ENCODE peak calls at places on chromosomes 1 and 21, in seven cellular contexts. C, Y, K, U, T, M and O are unnamed samples.

GRCh38 chr1:56578963-56579875 is at the start of gene PLPP3:
- DNase-seq in C (peak), Y (peak), K (no peak), U (no peak), T (no peak), M (peak), O (peak)

GRCh38 chr21:45494851-45495680 is 47.2 kb downstream of the SLC19A1 start:
- DNase-seq in C (no peak), Y (no peak), K (no peak), U (no peak), T (no peak), M (no peak), O (no peak)

GRCh38 chr1:197465528-197466205 is 197.6 kb downstream of the CRB1 start:
- DNase-seq in C (no peak), Y (no peak), K (no peak), U (no peak), T (peak), M (no peak), O (no peak)

GRCh38 chr1:31531177-31532000 is 44.9 kb upstream of the TINAGL1 start:
- DNase-seq in C (no peak), Y (no peak), K (no peak), U (no peak), T (peak), M (no peak), O (no peak)

GRCh38 chr21:43667191-43667904 is 8.0 kb downstream of the RRP1B start:
- DNase-seq in C (no peak), Y (no peak), K (no peak), U (no peak), T (no peak), M (no peak), O (no peak)

GRCh38 chr1:47656719-47657685 is 219.2 kb downstream of the FOXD2 start:
- DNase-seq in C (no peak), Y (no peak), K (no peak), U (no peak), T (peak), M (no peak), O (no peak)

GRCh38 chr1:234881893-234882771 is 246.5 kb downstream of the TOMM20 start:
- DNase-seq in C (no peak), Y (no peak), K (no peak), U (no peak), T (no peak), M (no peak), O (no peak)

GRCh38 chr1:153682730-153683129 is 4.2 kb downstream of the NPR1 start:
- DNase-seq in C (no peak), Y (no peak), K (no peak), U (no peak), T (no peak), M (no peak), O (no peak)

GRCh38 chr1:100443739-100444571 is 91.6 kb downstream of the CDC14A start:
- DNase-seq in C (no peak), Y (no peak), K (no peak), U (no peak), T (no peak), M (no peak), O (no peak)

GRCh38 chr1:158932171-158932570 is 819 bp downstream of the PYHIN1 start:
- DNase-seq in C (no peak), Y (no peak), K (no peak), U (no peak), T (no peak), M (no peak), O (no peak)

GRCh38 chr21:15788847-15789548 is 59.2 kb downstream of the USP25 start:
- DNase-seq in C (no peak), Y (no peak), K (no peak), U (no peak), T (no peak), M (no peak), O (no peak)

GRCh38 chr1:21292503-21292990 is 2.3 kb upstream of the ECE1 start:
- DNase-seq in C (no peak), Y (no peak), K (no peak), U (no peak), T (no peak), M (no peak), O (no peak)

GRCh38 chr1:180953791-180954721 is 41.4 kb downstream of the KIAA1614 start:
- DNase-seq in C (peak), Y (peak), K (no peak), U (peak), T (peak), M (peak), O (peak)

GRCh38 chr21:44761011-44761729 is 40.5 kb downstream of the UBE2G2 start:
- DNase-seq in C (peak), Y (no peak), K (peak), U (no peak), T (no peak), M (peak), O (peak)

GRCh38 chr21:36784942-36785341 is 86.0 kb downstream of the SIM2 start:
- DNase-seq in C (no peak), Y (no peak), K (no peak), U (no peak), T (no peak), M (peak), O (no peak)

GRCh38 chr1:44949286-44949685 is 37.1 kb downstream of the EIF2B3 start:
- DNase-seq in C (no peak), Y (no peak), K (no peak), U (no peak), T (peak), M (no peak), O (no peak)

GRCh38 chr21:36696640-36697472 is 2.1 kb upstream of the SIM2 start:
- DNase-seq in C (no peak), Y (no peak), K (no peak), U (no peak), T (no peak), M (no peak), O (no peak)

GRCh38 chr1:105072446-105072845 is 1322.7 kb downstream of the AMY1C start:
- DNase-seq in C (no peak), Y (no peak), K (no peak), U (no peak), T (no peak), M (no peak), O (no peak)

GRCh38 chr1:97796716-97797115 is 124.1 kb downstream of the DPYD start:
- DNase-seq in C (no peak), Y (no peak), K (peak), U (no peak), T (no peak), M (no peak), O (peak)

GRCh38 chr1:4379451-4380175 is 274.8 kb upstream of the AJAP1 start:
- DNase-seq in C (no peak), Y (no peak), K (no peak), U (no peak), T (no peak), M (no peak), O (no peak)

GRCh38 chr1:212002536-212002935 is 32.8 kb downstream of the INTS7 start:
- DNase-seq in C (no peak), Y (no peak), K (no peak), U (no peak), T (no peak), M (no peak), O (no peak)

GRCh38 chr1:219506337-219506944 is 106.5 kb downstream of the ZC3H11B start:
- DNase-seq in C (no peak), Y (no peak), K (no peak), U (no peak), T (no peak), M (no peak), O (no peak)

GRCh38 chr1:4486408-4487120 is 167.8 kb upstream of the AJAP1 start:
- DNase-seq in C (no peak), Y (no peak), K (no peak), U (no peak), T (no peak), M (no peak), O (no peak)

GRCh38 chr1:94614980-94615379 is 73.4 kb upstream of the F3 start:
- DNase-seq in C (peak), Y (no peak), K (no peak), U (no peak), T (no peak), M (peak), O (no peak)

GRCh38 chr1:18581420-18581880 is 49.2 kb upstream of the PAX7 start:
- DNase-seq in C (peak), Y (peak), K (no peak), U (no peak), T (peak), M (peak), O (peak)

GRCh38 chr1:39737546-39738169 is 1.0 kb upstream of the PPIE start:
- DNase-seq in C (no peak), Y (no peak), K (no peak), U (no peak), T (no peak), M (no peak), O (no peak)

GRCh38 chr1:186785503-186785902 is 43.2 kb upstream of the PLA2G4A start:
- DNase-seq in C (no peak), Y (no peak), K (no peak), U (no peak), T (no peak), M (no peak), O (no peak)

GRCh38 chr1:50610563-50610962 is 187.3 kb upstream of the DMRTA2 start:
- DNase-seq in C (no peak), Y (no peak), K (peak), U (no peak), T (peak), M (no peak), O (peak)

GRCh38 chr1:30083800-30084464 is 639.5 kb downstream of the MATN1 start:
- DNase-seq in C (no peak), Y (no peak), K (no peak), U (no peak), T (no peak), M (no peak), O (no peak)

GRCh38 chr1:150365945-150366344 is 2.0 kb downstream of the RPRD2 start:
- DNase-seq in C (peak), Y (no peak), K (peak), U (no peak), T (no peak), M (no peak), O (peak)